ENCODE peak calls at places on chromosome 10, in six cellular contexts. J is left cardiac atrium; E is MV-4-11; G is stimulated activated naive B cell treated with anti-CD40 and anti-IgM and Interleukin-4, amounts not matched to agents 10 μg/mL and 1 μg/mL and 100 μg/mL, for 72 hours; V is tibial artery; L is SJCRH30. M is an unnamed sample.

GRCh38 chr10:89783406-89783805 is 82.0 kb downstream of the KIF20B start:
- DNase-seq in E (no peak), L (no peak), J (no peak), G (no peak), V (no peak), M (no peak)

GRCh38 chr10:67571503-67571902 is 124.5 kb downstream of the CTNNA3 start:
- DNase-seq in L (no peak), E (no peak), G (no peak), J (no peak), V (no peak), M (no peak)

GRCh38 chr10:24223953-24224352 is 15.0 kb downstream of the KIAA1217 start:
- DNase-seq in V (no peak), E (no peak), J (no peak), G (no peak), L (no peak), M (no peak)

GRCh38 chr10:21473541-21473940 is 51.9 kb downstream of the SKIDA1 start:
- DNase-seq in V (no peak), L (no peak), E (no peak), G (no peak), J (no peak), M (no peak)

GRCh38 chr10:119735451-119735850 is 9.6 kb downstream of the INPP5F start:
- DNase-seq in J (no peak), L (no peak), G (no peak), V (no peak), E (no peak), M (no peak)

GRCh38 chr10:103751696-103752287 is 103.6 kb downstream of the SH3PXD2A start:
- DNase-seq in L (no peak), G (no peak), E (no peak), V (no peak), J (no peak), M (no peak)

GRCh38 chr10:44195120-44196007 is 189.5 kb downstream of the CXCL12 start:
- DNase-seq in L (peak), J (peak), E (peak), V (peak), G (no peak), M (peak)

GRCh38 chr10:109126016-109126415 is 797.3 kb downstream of the XPNPEP1 start:
- DNase-seq in E (no peak), G (no peak), J (no peak), V (no peak), L (peak), M (no peak)

GRCh38 chr10:113091921-113092320 is 141.9 kb downstream of the TCF7L2 start:
- DNase-seq in V (no peak), J (no peak), L (no peak), G (no peak), E (no peak), M (no peak)

GRCh38 chr10:71295641-71296040 is 23.4 kb upstream of the SLC29A3 start:
- DNase-seq in E (no peak), J (no peak), L (no peak), G (no peak), V (no peak), M (no peak)

GRCh38 chr10:123144697-123145541 is 3.0 kb upstream of the HMX2 start:
- DNase-seq in L (no peak), E (peak), V (no peak), J (no peak), G (no peak), M (no peak)

GRCh38 chr10:32329061-32329460 is 17.9 kb downstream of the EPC1 start:
- DNase-seq in G (no peak), L (no peak), E (no peak), V (no peak), J (no peak), M (no peak)

GRCh38 chr10:1153805-1154351 is 97.7 kb downstream of the WDR37 start:
- DNase-seq in G (no peak), E (no peak), L (no peak), V (no peak), J (no peak), M (no peak)

GRCh38 chr10:71982269-71983178 is 18.3 kb downstream of the CHST3 start:
- DNase-seq in E (no peak), G (no peak), L (no peak), J (no peak), V (no peak), M (no peak)

GRCh38 chr10:25508112-25508815 is 333.5 kb downstream of the GPR158 start:
- DNase-seq in L (no peak), G (no peak), E (no peak), V (no peak), J (no peak), M (no peak)

GRCh38 chr10:71272122-71272771 is 46.8 kb upstream of the SLC29A3 start:
- DNase-seq in J (no peak), V (no peak), L (no peak), E (peak), G (no peak), M (no peak)

M was measured in A549.